ENCODE peak calls at places on chromosomes 7 and 10, in five cellular contexts. One of them, this sample, is unnamed.

GRCh38 chr10:102729090-102730026 is 14.4 kb upstream of the WBP1L start:
- DNase-seq in left ventricle myocardium inferior: peak
- DNase-seq in thyroid gland: peak
- DNase-seq in BE2C: peak
- DNase-seq in fibroblast of mammary gland: peak
- DNase-seq in this sample: peak

GRCh38 chr10:109924947-109925620 is 1.8 kb upstream of the XPNPEP1 start:
- DNase-seq in fibroblast of mammary gland: no peak
- DNase-seq in left ventricle myocardium inferior: no peak
- DNase-seq in BE2C: no peak
- DNase-seq in thyroid gland: no peak
- DNase-seq in this sample: no peak

GRCh38 chr10:47207280-47207613 is 92.8 kb upstream of the GDF10 start:
- DNase-seq in left ventricle myocardium inferior: no peak
- DNase-seq in thyroid gland: no peak
- DNase-seq in BE2C: no peak
- DNase-seq in fibroblast of mammary gland: no peak
- DNase-seq in this sample: no peak

GRCh38 chr7:132383962-132384361 is 192.3 kb downstream of the PLXNA4 start:
- DNase-seq in left ventricle myocardium inferior: no peak
- DNase-seq in BE2C: no peak
- DNase-seq in fibroblast of mammary gland: no peak
- DNase-seq in thyroid gland: no peak
- DNase-seq in this sample: no peak

GRCh38 chr7:147885906-147886305 is 704.7 kb upstream of the C7orf33 start:
- DNase-seq in fibroblast of mammary gland: no peak
- DNase-seq in left ventricle myocardium inferior: no peak
- DNase-seq in BE2C: no peak
- DNase-seq in thyroid gland: no peak
- DNase-seq in this sample: no peak

GRCh38 chr10:36173364-36173763 is 531.3 kb upstream of the FZD8 start:
- DNase-seq in BE2C: no peak
- DNase-seq in fibroblast of mammary gland: no peak
- DNase-seq in thyroid gland: no peak
- DNase-seq in left ventricle myocardium inferior: no peak
- DNase-seq in this sample: no peak

GRCh38 chr7:6650521-6651011 is 13.4 kb downstream of the ZNF316 start:
- DNase-seq in left ventricle myocardium inferior: no peak
- DNase-seq in fibroblast of mammary gland: no peak
- DNase-seq in thyroid gland: no peak
- DNase-seq in BE2C: no peak
- DNase-seq in this sample: no peak

GRCh38 chr7:129831424-129832058 is 121.2 kb downstream of the UBE2H start:
- DNase-seq in thyroid gland: peak
- DNase-seq in fibroblast of mammary gland: peak
- DNase-seq in BE2C: no peak
- DNase-seq in left ventricle myocardium inferior: no peak
- DNase-seq in this sample: no peak

GRCh38 chr7:139936760-139937310 is 107.8 kb downstream of the TBXAS1 start:
- DNase-seq in thyroid gland: no peak
- DNase-seq in BE2C: no peak
- DNase-seq in fibroblast of mammary gland: peak
- DNase-seq in left ventricle myocardium inferior: no peak
- DNase-seq in this sample: no peak

GRCh38 chr10:132511692-132512442 is 25.7 kb upstream of the INPP5A start:
- DNase-seq in fibroblast of mammary gland: no peak
- DNase-seq in left ventricle myocardium inferior: no peak
- DNase-seq in thyroid gland: no peak
- DNase-seq in BE2C: no peak
- DNase-seq in this sample: no peak

GRCh38 chr10:79042639-79043411 is 25.9 kb upstream of the ZMIZ1 start:
- DNase-seq in BE2C: no peak
- DNase-seq in left ventricle myocardium inferior: no peak
- DNase-seq in thyroid gland: no peak
- DNase-seq in fibroblast of mammary gland: no peak
- DNase-seq in this sample: no peak

GRCh38 chr7:36404639-36405408 is 15.2 kb downstream of the ANLN start:
- DNase-seq in thyroid gland: no peak
- DNase-seq in left ventricle myocardium inferior: no peak
- DNase-seq in BE2C: no peak
- DNase-seq in fibroblast of mammary gland: no peak
- DNase-seq in this sample: no peak

GRCh38 chr7:46606771-46607170 is 685.7 kb upstream of the IGFBP3 start:
- DNase-seq in left ventricle myocardium inferior: no peak
- DNase-seq in BE2C: no peak
- DNase-seq in thyroid gland: no peak
- DNase-seq in fibroblast of mammary gland: no peak
- DNase-seq in this sample: no peak

GRCh38 chr10:96719205-96719604 is 1.1 kb downstream of the PIK3AP1 start:
- DNase-seq in left ventricle myocardium inferior: no peak
- DNase-seq in fibroblast of mammary gland: no peak
- DNase-seq in BE2C: no peak
- DNase-seq in thyroid gland: no peak
- DNase-seq in this sample: no peak
- TF ChIP-seq CTCF in left ventricle myocardium inferior: no peak
- TF ChIP-seq CTCF in fibroblast of mammary gland: no peak
- TF ChIP-seq CTCF in BE2C: no peak
- TF ChIP-seq CTCF in thyroid gland: no peak
- TF ChIP-seq CTCF in this sample: peak

GRCh38 chr7:157432957-157433576 is 96.3 kb downstream of the DNAJB6 start:
- DNase-seq in fibroblast of mammary gland: peak
- DNase-seq in left ventricle myocardium inferior: no peak
- DNase-seq in thyroid gland: peak
- DNase-seq in BE2C: peak
- DNase-seq in this sample: peak
- TF ChIP-seq CTCF in fibroblast of mammary gland: peak
- TF ChIP-seq CTCF in left ventricle myocardium inferior: peak
- TF ChIP-seq CTCF in thyroid gland: peak
- TF ChIP-seq CTCF in BE2C: peak
- TF ChIP-seq CTCF in this sample: peak

DNA sequence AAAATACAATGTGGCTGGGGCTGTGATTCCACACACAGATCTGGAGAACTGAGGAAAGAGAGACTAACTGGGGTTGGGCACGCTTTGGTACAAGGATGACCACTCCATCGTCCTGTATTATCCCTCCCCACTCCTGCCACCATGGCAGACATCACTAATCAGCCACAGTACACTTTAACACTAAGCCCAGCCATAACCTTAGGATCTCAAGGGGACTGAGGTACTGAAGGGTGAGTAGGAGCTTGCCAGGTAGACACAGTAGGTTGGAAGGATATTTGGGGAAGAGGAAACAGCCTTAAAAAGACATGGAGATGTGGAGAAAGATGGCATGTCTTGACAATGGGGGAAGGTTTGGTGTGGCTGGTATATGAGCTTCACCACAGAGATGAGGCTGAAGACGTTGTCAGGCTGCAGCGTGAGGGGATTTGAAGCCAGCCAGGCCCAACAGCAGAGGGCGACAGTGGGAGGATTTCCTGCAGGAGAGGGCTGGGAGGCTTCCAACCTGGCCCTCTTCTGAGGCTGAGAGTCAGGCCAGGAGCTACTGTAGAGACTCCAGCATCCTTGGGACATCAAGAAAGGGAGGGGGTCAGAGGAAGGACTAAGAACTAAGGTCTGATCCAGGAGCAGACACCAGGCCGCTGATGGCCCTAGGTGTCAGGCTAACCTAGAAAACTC is 58.6 kb upstream of the COL13A1 start:
- DNase-seq in fibroblast of mammary gland: peak
- DNase-seq in BE2C: peak
- DNase-seq in left ventricle myocardium inferior: no peak
- DNase-seq in thyroid gland: peak
- DNase-seq in this sample: no peak
- TF ChIP-seq CTCF in fibroblast of mammary gland: peak
- TF ChIP-seq CTCF in BE2C: peak
- TF ChIP-seq CTCF in left ventricle myocardium inferior: peak
- TF ChIP-seq CTCF in thyroid gland: no peak
- TF ChIP-seq CTCF in this sample: no peak

GRCh38 chr10:6647811-6648526 is 67.9 kb upstream of the PRKCQ start:
- DNase-seq in thyroid gland: peak
- DNase-seq in left ventricle myocardium inferior: no peak
- DNase-seq in BE2C: peak
- DNase-seq in fibroblast of mammary gland: peak
- DNase-seq in this sample: peak
- TF ChIP-seq CTCF in thyroid gland: peak
- TF ChIP-seq CTCF in left ventricle myocardium inferior: peak
- TF ChIP-seq CTCF in BE2C: peak
- TF ChIP-seq CTCF in fibroblast of mammary gland: peak
- TF ChIP-seq CTCF in this sample: peak

GRCh38 chr7:83072576-83073517 is 89.8 kb downstream of the PCLO start:
- DNase-seq in thyroid gland: no peak
- DNase-seq in fibroblast of mammary gland: no peak
- DNase-seq in BE2C: no peak
- DNase-seq in left ventricle myocardium inferior: no peak
- DNase-seq in this sample: no peak
- TF ChIP-seq CTCF in thyroid gland: no peak
- TF ChIP-seq CTCF in fibroblast of mammary gland: no peak
- TF ChIP-seq CTCF in BE2C: peak
- TF ChIP-seq CTCF in left ventricle myocardium inferior: peak
- TF ChIP-seq CTCF in this sample: no peak

GRCh38 chr10:1642600-1643160 is 94.6 kb downstream of the ADARB2 start:
- DNase-seq in fibroblast of mammary gland: no peak
- DNase-seq in thyroid gland: no peak
- DNase-seq in BE2C: no peak
- DNase-seq in left ventricle myocardium inferior: no peak
- DNase-seq in this sample: no peak
- TF ChIP-seq CTCF in fibroblast of mammary gland: no peak
- TF ChIP-seq CTCF in thyroid gland: no peak
- TF ChIP-seq CTCF in BE2C: no peak
- TF ChIP-seq CTCF in left ventricle myocardium inferior: no peak
- TF ChIP-seq CTCF in this sample: no peak